ENCODE peak calls at places on chromosome 5, in five cellular contexts. One of them, this sample, is unnamed.

GRCh38 chr5:173530547-173530946 is 85.9 kb downstream of the BOD1 start:
- DNase-seq in cardiac muscle cell: peak; percentile 6
- DNase-seq in IMR-90: no peak
- DNase-seq in tibial artery: no peak
- DNase-seq in testis: no peak
- DNase-seq in this sample: no peak

GRCh38 chr5:159705948-159706347 is 210.3 kb upstream of the ADRA1B start:
- DNase-seq in cardiac muscle cell: no peak
- DNase-seq in testis: no peak
- DNase-seq in tibial artery: no peak
- DNase-seq in IMR-90: no peak
- DNase-seq in this sample: no peak

GRCh38 chr5:81778642-81779041 is 27.7 kb upstream of the SSBP2 start:
- DNase-seq in testis: no peak
- DNase-seq in tibial artery: no peak
- DNase-seq in IMR-90: peak; percentile 48
- DNase-seq in cardiac muscle cell: no peak
- DNase-seq in this sample: no peak

GRCh38 chr5:97071101-97071500 is 71.3 kb downstream of the LIX1 start:
- DNase-seq in cardiac muscle cell: no peak
- DNase-seq in IMR-90: peak; percentile 93
- DNase-seq in testis: no peak
- DNase-seq in tibial artery: peak; percentile 29
- DNase-seq in this sample: no peak

GRCh38 chr5:64767959-64768357 is 533 bp downstream of the SREK1IP1 start:
- DNase-seq in IMR-90: peak; percentile 18
- DNase-seq in testis: peak; percentile 58
- DNase-seq in cardiac muscle cell: peak; percentile 26
- DNase-seq in tibial artery: no peak
- DNase-seq in this sample: no peak

GRCh38 chr5:147560982-147561381 is 51.1 kb upstream of the DPYSL3 start:
- DNase-seq in testis: no peak
- DNase-seq in tibial artery: no peak
- DNase-seq in cardiac muscle cell: no peak
- DNase-seq in IMR-90: no peak
- DNase-seq in this sample: no peak

GRCh38 chr5:144944936-144945335 is 774.3 kb downstream of the KCTD16 start:
- DNase-seq in cardiac muscle cell: no peak
- DNase-seq in testis: no peak
- DNase-seq in tibial artery: no peak
- DNase-seq in IMR-90: no peak
- DNase-seq in this sample: no peak

GRCh38 chr5:135398855-135399837 is at the start of gene MACROH2A1:
- DNase-seq in tibial artery: peak; percentile 88
- DNase-seq in cardiac muscle cell: peak; percentile 92
- DNase-seq in IMR-90: peak; percentile 79
- DNase-seq in testis: peak; percentile 91
- DNase-seq in this sample: peak; percentile 85

GRCh38 chr5:158451203-158451982 is 592.4 kb upstream of the CLINT1 start:
- DNase-seq in tibial artery: peak; percentile 67
- DNase-seq in testis: no peak
- DNase-seq in IMR-90: peak; percentile 53
- DNase-seq in cardiac muscle cell: no peak
- DNase-seq in this sample: no peak

DNA sequence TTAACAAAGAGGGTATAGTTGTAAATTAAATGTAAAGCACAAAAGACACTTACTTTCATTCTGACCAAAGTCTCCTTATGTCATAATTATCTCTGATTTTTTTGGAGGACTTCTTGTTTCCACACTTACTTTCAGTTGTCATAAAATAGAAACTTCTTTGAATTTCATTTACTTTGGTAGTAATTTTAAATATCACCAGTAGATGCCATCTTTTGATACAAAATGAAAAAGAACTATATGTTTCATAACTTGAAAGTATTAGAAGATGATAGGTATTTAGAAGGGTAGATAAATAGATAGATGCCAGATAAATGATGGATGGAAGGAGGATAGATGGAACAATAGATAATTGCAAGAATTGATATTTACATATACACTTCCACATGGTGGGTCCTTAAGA is 1865.3 kb upstream of the CDH9 start:
- DNase-seq in tibial artery: no peak
- DNase-seq in cardiac muscle cell: no peak
- DNase-seq in testis: no peak
- DNase-seq in IMR-90: no peak
- DNase-seq in this sample: no peak
- TF ChIP-seq CTCF in tibial artery: no peak
- TF ChIP-seq CTCF in cardiac muscle cell: no peak
- TF ChIP-seq CTCF in testis: no peak
- TF ChIP-seq CTCF in IMR-90: no peak
- TF ChIP-seq CTCF in this sample: peak; percentile 22

DNA sequence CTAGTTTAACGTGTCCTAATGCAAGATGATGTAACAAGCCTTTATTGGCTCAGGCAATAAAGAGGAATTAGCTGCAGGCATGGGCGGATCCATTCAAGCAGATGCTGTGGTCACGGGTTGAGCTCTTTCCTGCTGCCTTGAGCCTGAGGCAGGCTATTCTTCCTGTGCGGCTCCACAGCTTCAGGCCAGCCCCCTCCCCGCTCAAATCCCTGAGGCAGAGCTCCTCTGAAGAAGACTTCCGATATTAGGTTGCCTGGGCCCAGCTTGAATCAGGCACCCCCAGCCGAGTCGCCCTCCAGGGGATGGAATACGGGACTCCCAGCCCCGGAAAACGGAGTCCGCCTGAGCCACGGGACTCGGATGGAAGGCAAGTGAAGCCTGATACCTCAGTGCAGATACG is 95.0 kb upstream of the RUFY1 start:
- DNase-seq in cardiac muscle cell: no peak
- DNase-seq in IMR-90: no peak
- DNase-seq in tibial artery: no peak
- DNase-seq in testis: no peak
- DNase-seq in this sample: no peak
- H3K27ac ChIP-seq in cardiac muscle cell: no peak overlapping the region
- H3K27ac ChIP-seq in IMR-90: no peak overlapping the region
- H3K27ac ChIP-seq in tibial artery: no peak overlapping the region
- H3K27ac ChIP-seq in testis: no peak overlapping the region
- H3K27ac ChIP-seq in this sample: no peak overlapping the region

GRCh38 chr5:169832236-169832635 is 148.1 kb downstream of the INSYN2B start:
- DNase-seq in IMR-90: no peak
- DNase-seq in cardiac muscle cell: no peak
- DNase-seq in tibial artery: no peak
- DNase-seq in testis: no peak
- DNase-seq in this sample: no peak

GRCh38 chr5:169827769-169828168 is 152.5 kb downstream of the INSYN2B start:
- DNase-seq in testis: no peak
- DNase-seq in IMR-90: peak; percentile 14
- DNase-seq in cardiac muscle cell: peak; percentile 29
- DNase-seq in tibial artery: no peak
- DNase-seq in this sample: no peak

GRCh38 chr5:169828385-169828784 is 151.9 kb downstream of the INSYN2B start:
- DNase-seq in testis: no peak
- DNase-seq in tibial artery: no peak
- DNase-seq in cardiac muscle cell: no peak
- DNase-seq in IMR-90: no peak
- DNase-seq in this sample: no peak

GRCh38 chr5:169831331-169831730 is 149.0 kb downstream of the INSYN2B start:
- DNase-seq in tibial artery: no peak
- DNase-seq in cardiac muscle cell: no peak
- DNase-seq in testis: no peak
- DNase-seq in IMR-90: peak; percentile 27
- DNase-seq in this sample: peak; percentile 68

GRCh38 chr5:169826618-169827017 is 153.7 kb downstream of the INSYN2B start:
- DNase-seq in IMR-90: no peak
- DNase-seq in cardiac muscle cell: no peak
- DNase-seq in testis: no peak
- DNase-seq in tibial artery: no peak
- DNase-seq in this sample: no peak
- TF ChIP-seq CTCF in IMR-90: no peak
- TF ChIP-seq CTCF in cardiac muscle cell: peak; percentile 29
- TF ChIP-seq CTCF in testis: no peak
- TF ChIP-seq CTCF in tibial artery: no peak
- TF ChIP-seq CTCF in this sample: no peak

GRCh38 chr5:98110270-98110669 is 663.2 kb upstream of the RGMB start:
- DNase-seq in tibial artery: no peak
- DNase-seq in testis: no peak
- DNase-seq in cardiac muscle cell: no peak
- DNase-seq in IMR-90: peak; percentile 98
- DNase-seq in this sample: peak; percentile 83
- H3K27ac ChIP-seq in tibial artery: no peak overlapping the region
- H3K27ac ChIP-seq in testis: no peak overlapping the region
- H3K27ac ChIP-seq in cardiac muscle cell: no peak overlapping the region
- H3K27ac ChIP-seq in IMR-90: no peak overlapping the region
- H3K27ac ChIP-seq in this sample: no peak overlapping the region

GRCh38 chr5:153827407-153827806 is 211.3 kb downstream of the FAM114A2 start:
- DNase-seq in testis: no peak
- DNase-seq in IMR-90: no peak
- DNase-seq in cardiac muscle cell: no peak
- DNase-seq in tibial artery: peak; percentile 22
- DNase-seq in this sample: no peak
- TF ChIP-seq CTCF in testis: no peak
- TF ChIP-seq CTCF in IMR-90: peak; percentile 31
- TF ChIP-seq CTCF in cardiac muscle cell: no peak
- TF ChIP-seq CTCF in tibial artery: no peak
- TF ChIP-seq CTCF in this sample: no peak

DNA sequence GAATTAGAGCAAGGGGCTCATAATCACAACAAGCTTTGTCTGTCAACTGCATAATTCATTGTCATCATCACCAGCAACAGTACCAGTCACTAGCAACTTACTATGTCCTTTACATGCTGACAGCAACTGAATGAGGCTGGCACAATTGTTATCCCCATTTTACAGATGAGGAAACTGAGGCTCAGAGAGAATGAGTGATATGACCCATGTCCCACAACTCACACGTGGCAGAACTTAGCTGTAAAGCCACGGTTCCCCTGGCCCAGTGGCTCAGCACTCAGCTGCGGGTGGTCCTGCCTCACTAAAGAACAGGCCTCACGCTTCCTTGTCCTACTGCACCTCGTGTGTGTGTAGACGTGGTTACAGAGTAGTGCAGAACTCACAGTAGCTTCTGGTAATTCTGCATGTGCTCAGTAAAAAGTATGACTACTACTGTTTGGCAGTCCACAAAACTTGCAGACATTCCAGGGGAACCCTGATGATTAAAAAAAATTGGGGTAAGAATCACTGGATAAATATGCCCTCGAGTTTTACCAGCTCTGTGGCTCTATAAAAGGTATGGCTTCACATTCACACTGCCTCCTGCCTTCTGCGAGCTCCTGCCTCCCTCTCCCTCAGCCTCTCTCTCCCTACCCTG is 30.2 kb downstream of the AFAP1L1 start:
- DNase-seq in tibial artery: no peak
- DNase-seq in IMR-90: peak; percentile 67
- DNase-seq in cardiac muscle cell: no peak
- DNase-seq in testis: no peak
- DNase-seq in this sample: no peak
- H3K27ac ChIP-seq in tibial artery: no peak overlapping the region
- H3K27ac ChIP-seq in IMR-90: no peak overlapping the region
- H3K27ac ChIP-seq in cardiac muscle cell: no peak overlapping the region
- H3K27ac ChIP-seq in testis: no peak overlapping the region
- H3K27ac ChIP-seq in this sample: no peak overlapping the region

GRCh38 chr5:75062925-75063531 is 10.7 kb upstream of the GCNT4 start:
- DNase-seq in IMR-90: no peak
- DNase-seq in tibial artery: no peak
- DNase-seq in testis: no peak
- DNase-seq in cardiac muscle cell: no peak
- DNase-seq in this sample: no peak

GRCh38 chr5:75072066-75072465 is 19.7 kb upstream of the GCNT4 start:
- DNase-seq in tibial artery: no peak
- DNase-seq in cardiac muscle cell: no peak
- DNase-seq in IMR-90: no peak
- DNase-seq in testis: no peak
- DNase-seq in this sample: peak; percentile 36

GRCh38 chr5:75071100-75071499 is 18.7 kb upstream of the GCNT4 start:
- DNase-seq in cardiac muscle cell: no peak
- DNase-seq in IMR-90: no peak
- DNase-seq in testis: no peak
- DNase-seq in tibial artery: no peak
- DNase-seq in this sample: no peak

DNA sequence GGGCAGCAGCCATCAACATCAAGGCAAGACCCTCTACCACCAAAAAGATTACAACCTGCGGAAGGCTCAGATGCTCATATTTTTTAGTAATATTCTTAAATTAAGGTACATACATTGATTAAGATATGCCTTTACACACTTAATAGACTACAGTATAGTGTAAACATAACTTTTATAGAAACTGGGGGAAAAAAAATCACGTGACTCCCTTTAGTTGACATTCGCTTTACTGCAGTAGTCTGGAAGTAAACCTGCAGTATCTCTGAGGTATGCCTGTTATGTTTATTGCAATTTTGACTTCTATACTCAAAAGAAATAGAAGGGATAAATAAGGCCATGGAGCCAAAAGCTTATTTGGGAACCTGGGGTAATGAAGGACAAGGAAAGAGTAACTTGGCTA is 15.1 kb upstream of the GCNT4 start:
- DNase-seq in cardiac muscle cell: no peak
- DNase-seq in testis: no peak
- DNase-seq in tibial artery: no peak
- DNase-seq in IMR-90: no peak
- DNase-seq in this sample: no peak
- TF ChIP-seq CTCF in cardiac muscle cell: no peak
- TF ChIP-seq CTCF in testis: no peak
- TF ChIP-seq CTCF in tibial artery: no peak
- TF ChIP-seq CTCF in IMR-90: no peak
- TF ChIP-seq CTCF in this sample: no peak